ENCODE peak calls at places on chromosomes 13 and 19, in ten cellular contexts. I, K, H, W, A, L, Y, O, D and J are unnamed samples.

GRCh38 chr19:40603071-40603718 is 2.0 kb downstream of the LTBP4 start:
- DNase-seq in I (peak), K (no peak), H (peak), W (peak), A (no peak), L (no peak), Y (no peak), O (no peak), D (no peak), J (no peak)

GRCh38 chr19:20186163-20186562 is 19.1 kb downstream of the ZNF486 start:
- DNase-seq in I (no peak), K (no peak), H (no peak), W (no peak), A (no peak), L (no peak), Y (no peak), O (no peak), D (no peak), J (no peak)

GRCh38 chr19:45406165-45406956 is at the start of gene POLR1G:
- DNase-seq in I (peak), K (peak), H (peak), W (peak), A (no peak), L (peak), Y (peak), O (peak), D (peak), J (peak)

GRCh38 chr13:77330009-77330471 is 3.1 kb upstream of the MYCBP2 start:
- DNase-seq in I (no peak), K (no peak), H (no peak), W (no peak), A (no peak), L (no peak), Y (no peak), O (no peak), D (no peak), J (no peak)

GRCh38 chr13:93364166-93364565 is 137.6 kb downstream of the GPC6 start:
- DNase-seq in I (peak), K (no peak), H (no peak), W (no peak), A (no peak), L (no peak), Y (no peak), O (no peak), D (no peak), J (no peak)

GRCh38 chr13:35826626-35827254 is 304.4 kb downstream of the DCLK1 start:
- DNase-seq in I (peak), K (no peak), H (no peak), W (no peak), A (no peak), L (no peak), Y (no peak), O (no peak), D (peak), J (no peak)

GRCh38 chr13:27971236-27971645 is 2.1 kb upstream of the CDX2 start:
- DNase-seq in I (no peak), K (no peak), H (no peak), W (peak), A (no peak), L (no peak), Y (no peak), O (no peak), D (peak), J (no peak)

GRCh38 chr19:4181053-4181508 is 1.3 kb downstream of the SIRT6 start:
- DNase-seq in I (peak), K (no peak), H (no peak), W (no peak), A (no peak), L (no peak), Y (no peak), O (no peak), D (no peak), J (no peak)

GRCh38 chr13:108495686-108496363 is 133.6 kb upstream of the MYO16 start:
- DNase-seq in I (no peak), K (no peak), H (no peak), W (no peak), A (no peak), L (no peak), Y (no peak), O (no peak), D (peak), J (peak)

GRCh38 chr19:58326501-58326913 is 287 bp upstream of the ZSCAN22 start:
- DNase-seq in I (no peak), K (no peak), H (no peak), W (no peak), A (no peak), L (no peak), Y (no peak), O (no peak), D (no peak), J (no peak)

GRCh38 chr13:100722517-100722916 is 47.9 kb upstream of the TMTC4 start:
- DNase-seq in I (no peak), K (no peak), H (no peak), W (no peak), A (no peak), L (no peak), Y (no peak), O (no peak), D (peak), J (no peak)